ENCODE peak calls at places on chromosomes 2 and 18, in eight cellular contexts. J is A172, Q is glutamatergic neuron, K is NCI-H510A treated with DMSO at 0.1 percent for 48 hours, B is sciatic nerve, T is fibroblast of the aortic adventitia, V is amniotic stem cell, Y is foreskin fibroblast. A is an unnamed sample.

GRCh38 chr2:176907341-176907740 is 305.3 kb upstream of the HNRNPA3 start:
- DNase-seq in J (no peak), Q (no peak), K (no peak), B (no peak), T (no peak), V (no peak), Y (no peak), A (no peak)

GRCh38 chr2:210072922-210073509 is 70.6 kb downstream of the RPE start:
- DNase-seq in J (peak; percentile 37), Q (no peak), K (no peak), B (no peak), T (peak; percentile 72), V (no peak), Y (peak; percentile 29), A (no peak)

GRCh38 chr2:46258937-46259781 is 38.0 kb upstream of the EPAS1 start:
- DNase-seq in J (no peak), Q (no peak), K (no peak), B (no peak), T (no peak), V (no peak), Y (no peak), A (no peak)

GRCh38 chr2:5467506-5467905 is 224.7 kb upstream of the SOX11 start:
- DNase-seq in J (no peak), Q (no peak), K (no peak), B (no peak), T (no peak), V (no peak), Y (no peak), A (no peak)

GRCh38 chr2:233460726-233461431 is 105.7 kb downstream of the USP40 start:
- DNase-seq in J (no peak), Q (no peak), K (no peak), B (no peak), T (no peak), V (no peak), Y (no peak), A (no peak)

GRCh38 chr2:236775521-236775920 is 205.9 kb downstream of the ACKR3 start:
- DNase-seq in J (no peak), Q (no peak), K (no peak), B (no peak), T (peak; percentile 42), V (no peak), Y (no peak), A (no peak)

GRCh38 chr2:64330281-64330680 is 123.7 kb upstream of the LGALSL start:
- DNase-seq in J (no peak), Q (no peak), K (no peak), B (no peak), T (no peak), V (no peak), Y (peak; percentile 43), A (no peak)

GRCh38 chr2:144015655-144016245 is 504.2 kb downstream of the ZEB2 start:
- DNase-seq in J (peak; percentile 2), Q (no peak), K (no peak), B (no peak), T (peak; percentile 78), V (peak; percentile 77), Y (peak; percentile 91), A (no peak)

GRCh38 chr18:11857177-11857887 is 6.1 kb downstream of the CHMP1B start:
- DNase-seq in J (peak; percentile 100), Q (no peak), K (peak; percentile 83), B (no peak), T (peak; percentile 100), V (peak; percentile 92), Y (peak; percentile 98), A (peak; percentile 66)

GRCh38 chr2:215421859-215422461 is 13.9 kb downstream of the FN1 start:
- DNase-seq in J (no peak), Q (no peak), K (no peak), B (no peak), T (peak; percentile 69), V (no peak), Y (no peak), A (no peak)

GRCh38 chr2:178016612-178017011 is 56.0 kb downstream of the PDE11A start:
- DNase-seq in J (no peak), Q (no peak), K (no peak), B (no peak), T (no peak), V (no peak), Y (no peak), A (no peak)

GRCh38 chr18:12076424-12077140 is 17.1 kb upstream of the ANKRD62 start:
- DNase-seq in J (no peak), Q (peak; percentile 68), K (no peak), B (no peak), T (peak; percentile 14), V (no peak), Y (peak; percentile 25), A (peak; percentile 66)

GRCh38 chr2:186569906-186570305 is 19.9 kb upstream of the ITGAV start:
- DNase-seq in J (peak; percentile 60), Q (no peak), K (no peak), B (no peak), T (no peak), V (no peak), Y (no peak), A (no peak)

GRCh38 chr2:98487806-98488189 is 43.1 kb downstream of the INPP4A start:
- DNase-seq in J (no peak), Q (peak; percentile 53), K (peak; percentile 24), B (no peak), T (no peak), V (no peak), Y (no peak), A (no peak)

GRCh38 chr2:155442755-155443372 is 744.4 kb downstream of the KCNJ3 start:
- DNase-seq in J (peak; percentile 82), Q (no peak), K (no peak), B (no peak), T (no peak), V (no peak), Y (no peak), A (no peak)

GRCh38 chr2:41779873-41780272 is 267.9 kb upstream of the PKDCC start:
- DNase-seq in J (no peak), Q (no peak), K (no peak), B (no peak), T (peak; percentile 17), V (no peak), Y (no peak), A (no peak)

GRCh38 chr2:189505412-189505953 is 64.2 kb downstream of the WDR75 start:
- DNase-seq in J (no peak), Q (no peak), K (no peak), B (no peak), T (no peak), V (no peak), Y (no peak), A (no peak)

GRCh38 chr18:63540131-63540530 is 2.0 kb upstream of the SERPINB12 start:
- DNase-seq in J (no peak), Q (no peak), K (no peak), B (no peak), T (peak; percentile 70), V (no peak), Y (peak; percentile 37), A (no peak)

GRCh38 chr18:59779979-59780378 is 82.8 kb upstream of the CCBE1 start:
- DNase-seq in J (peak; percentile 82), Q (no peak), K (no peak), B (no peak), T (peak; percentile 86), V (peak; percentile 62), Y (peak; percentile 72), A (no peak)

GRCh38 chr2:64859208-64860161 is 129.7 kb upstream of the SLC1A4 start:
- DNase-seq in J (peak; percentile 95), Q (peak; percentile 49), K (peak; percentile 88), B (peak; percentile 90), T (peak; percentile 94), V (peak; percentile 57), Y (peak; percentile 97), A (peak; percentile 77)

GRCh38 chr2:74349889-74350288 is 6.7 kb upstream of the SLC4A5 start:
- DNase-seq in J (no peak), Q (no peak), K (no peak), B (no peak), T (no peak), V (no peak), Y (no peak), A (no peak)

GRCh38 chr2:97728091-97728596 is 14.8 kb downstream of the ZAP70 start:
- DNase-seq in J (peak; percentile 23), Q (peak; percentile 53), K (no peak), B (peak; percentile 33), T (peak; percentile 10), V (no peak), Y (peak; percentile 66), A (no peak)

GRCh38 chr2:236363878-236364277 is 99.7 kb upstream of the ASB18 start:
- DNase-seq in J (no peak), Q (no peak), K (no peak), B (no peak), T (no peak), V (no peak), Y (no peak), A (peak; percentile 17)

GRCh38 chr2:43676322-43677050 is at the start of gene C1GALT1C1L:
- DNase-seq in J (peak; percentile 44), Q (peak; percentile 49), K (peak; percentile 53), B (peak; percentile 71), T (peak; percentile 50), V (no peak), Y (peak; percentile 13), A (no peak)

GRCh38 chr2:101698419-101699190 is 1.1 kb downstream of the MAP4K4 start:
- DNase-seq in J (peak; percentile 37), Q (no peak), K (peak; percentile 20), B (no peak), T (peak; percentile 42), V (no peak), Y (no peak), A (peak; percentile 49)

GRCh38 chr18:13218376-13219011 is at the start of gene LDLRAD4:
- DNase-seq in J (no peak), Q (peak; percentile 59), K (peak; percentile 9), B (peak; percentile 71), T (no peak), V (no peak), Y (no peak), A (peak; percentile 66)

GRCh38 chr2:27705851-27706622 is 42.3 kb downstream of the SLC4A1AP start:
- DNase-seq in J (peak; percentile 98), Q (no peak), K (peak; percentile 44), B (no peak), T (peak; percentile 99), V (peak; percentile 85), Y (peak; percentile 95), A (no peak)